ENCODE peak calls at places on chromosomes 12 and 14, in four cellular contexts. L, I, P and Y are unnamed samples.

GRCh38 chr12:5718680-5719079 is 226.4 kb downstream of the ANO2 start:
- DNase-seq in P (no peak), L (no peak), I (no peak), Y (no peak)

GRCh38 chr14:99698642-99699041 is 14.5 kb downstream of the CYP46A1 start:
- DNase-seq in L (peak), I (no peak), P (no peak), Y (no peak)

GRCh38 chr14:59739794-59740193 is 130.8 kb downstream of the RTN1 start:
- DNase-seq in P (no peak), I (no peak), L (no peak), Y (no peak)

GRCh38 chr12:121085113-121085841 is 46.2 kb upstream of the OASL start:
- DNase-seq in L (no peak), I (no peak), P (no peak), Y (no peak)

GRCh38 chr12:88493651-88494050 is 86.6 kb downstream of the KITLG start:
- DNase-seq in L (no peak), I (no peak), P (no peak), Y (no peak)

GRCh38 chr14:20615996-20616395 is 24.8 kb upstream of the RNASE12 start:
- DNase-seq in P (no peak), L (no peak), I (no peak), Y (no peak)

GRCh38 chr14:34781242-34781641 is 66.8 kb upstream of the CFL2 start:
- DNase-seq in P (no peak), L (no peak), I (no peak), Y (no peak)

GRCh38 chr12:123599310-123599709 is 2.6 kb upstream of the DDX55 start:
- DNase-seq in I (no peak), P (no peak), L (no peak), Y (no peak)

GRCh38 chr12:126397071-126397571 is 1331.9 kb downstream of the AACS start:
- DNase-seq in I (no peak), L (no peak), P (no peak), Y (no peak)

GRCh38 chr12:76719171-76719631 is 44.7 kb upstream of the ZDHHC17 start:
- DNase-seq in I (no peak), L (no peak), P (no peak), Y (no peak)

GRCh38 chr14:90675399-90675798 is 140.8 kb downstream of the TTC7B start:
- DNase-seq in I (no peak), L (no peak), P (no peak), Y (no peak)

GRCh38 chr14:90514015-90514398 is 117.2 kb downstream of the CALM1 start:
- DNase-seq in P (no peak), L (no peak), I (no peak), Y (no peak)

GRCh38 chr14:55116246-55117030 is 12.6 kb upstream of the LGALS3 start:
- DNase-seq in I (no peak), P (no peak), L (no peak), Y (peak)

GRCh38 chr12:34600592-34601462 is 578.5 kb downstream of the ALG10 start:
- DNase-seq in I (peak), L (no peak), P (no peak), Y (no peak)

GRCh38 chr12:14618990-14619389 is 51.3 kb upstream of the PLBD1 start:
- DNase-seq in L (no peak), P (no peak), I (no peak), Y (peak)